ENCODE peak calls at places on chromosomes 3 and 15, in ten cellular contexts. M is hepatocyte; W is lower lobe of right lung; Y is right lobe of liver; B is AG04450; C is GM10248; O is CD4-positive, alpha-beta T cell; F is upper lobe of right lung; N is A549; U is HFFc6. J is an unnamed sample.

GRCh38 chr15:83379574-83379973 is 67.6 kb upstream of the SH3GL3 start:
- DNase-seq in M (no peak), W (no peak), Y (no peak), B (no peak), C (no peak), O (no peak), F (no peak), N (peak; percentile 70), U (peak; percentile 49), J (no peak)

GRCh38 chr15:43513550-43513949 is 3.9 kb upstream of the MAP1A start:
- DNase-seq in M (no peak), W (no peak), Y (no peak), B (no peak), C (no peak), O (no peak), F (no peak), N (no peak), U (peak; percentile 18), J (no peak)

GRCh38 chr3:50164056-50164455 is 8.9 kb downstream of the SEMA3F start:
- DNase-seq in M (peak; percentile 60), W (peak; percentile 77), Y (no peak), B (peak; percentile 76), C (no peak), O (no peak), F (peak; percentile 80), N (peak; percentile 69), U (peak; percentile 95), J (no peak)

GRCh38 chr3:102085431-102086226 is 236.3 kb downstream of the NFKBIZ start:
- DNase-seq in M (no peak), W (no peak), Y (no peak), B (no peak), C (no peak), O (no peak), F (no peak), N (no peak), U (peak; percentile 23), J (no peak)

GRCh38 chr3:53812434-53812833 is 33.8 kb downstream of the CHDH start:
- DNase-seq in M (no peak), W (no peak), Y (no peak), B (no peak), C (no peak), O (no peak), F (no peak), N (no peak), U (no peak), J (no peak)

GRCh38 chr3:42654331-42655201 is 1.1 kb downstream of the ZBTB47 start:
- DNase-seq in M (peak; percentile 87), W (no peak), Y (peak; percentile 62), B (no peak), C (peak; percentile 62), O (no peak), F (peak; percentile 82), N (peak; percentile 32), U (peak; percentile 22), J (peak; percentile 59)

GRCh38 chr15:66815322-66815721 is 113.3 kb downstream of the SMAD6 start:
- DNase-seq in M (no peak), W (no peak), Y (no peak), B (peak; percentile 57), C (no peak), O (no peak), F (no peak), N (no peak), U (peak; percentile 86), J (no peak)

GRCh38 chr3:171028025-171028778 is 1.7 kb upstream of the SLC2A2 start:
- DNase-seq in M (peak; percentile 59), W (peak; percentile 53), Y (peak; percentile 58), B (peak; percentile 79), C (no peak), O (no peak), F (peak; percentile 72), N (no peak), U (peak; percentile 94), J (peak; percentile 59)

GRCh38 chr3:142285057-142285666 is 59.8 kb upstream of the GK5 start:
- DNase-seq in M (peak; percentile 71), W (no peak), Y (no peak), B (no peak), C (no peak), O (no peak), F (no peak), N (no peak), U (no peak), J (no peak)

GRCh38 chr15:99454941-99455795 is 110.6 kb upstream of the MEF2A start:
- DNase-seq in M (peak; percentile 91), W (peak; percentile 89), Y (peak; percentile 73), B (peak; percentile 92), C (peak; percentile 11), O (no peak), F (peak; percentile 91), N (peak; percentile 19), U (peak; percentile 90), J (no peak)

GRCh38 chr15:92078270-92078669 is 224.8 kb downstream of the SLCO3A1 start:
- DNase-seq in M (no peak), W (no peak), Y (no peak), B (no peak), C (no peak), O (no peak), F (no peak), N (no peak), U (no peak), J (no peak)

GRCh38 chr3:71066849-71067261 is 516.7 kb downstream of the FOXP1 start:
- DNase-seq in M (no peak), W (no peak), Y (no peak), B (no peak), C (no peak), O (no peak), F (no peak), N (no peak), U (no peak), J (no peak)

GRCh38 chr15:74191798-74192197 is 10.8 kb downstream of the STRA6 start:
- DNase-seq in M (no peak), W (no peak), Y (no peak), B (no peak), C (no peak), O (no peak), F (no peak), N (no peak), U (no peak), J (no peak)

GRCh38 chr3:6861989-6862879 is 1.3 kb downstream of the GRM7 start:
- DNase-seq in M (peak; percentile 6), W (no peak), Y (no peak), B (no peak), C (peak; percentile 12), O (no peak), F (no peak), N (no peak), U (no peak), J (no peak)

GRCh38 chr15:74235962-74236361 is at the start of gene CCDC33:
- DNase-seq in M (no peak), W (peak; percentile 64), Y (no peak), B (no peak), C (peak; percentile 60), O (no peak), F (peak; percentile 78), N (no peak), U (no peak), J (no peak)

GRCh38 chr3:194275721-194276120 is 75.4 kb downstream of the CPN2 start:
- DNase-seq in M (no peak), W (peak; percentile 10), Y (no peak), B (no peak), C (peak; percentile 20), O (no peak), F (peak; percentile 9), N (no peak), U (no peak), J (no peak)

GRCh38 chr15:29740692-29741311 is 81.5 kb downstream of the TJP1 start:
- DNase-seq in M (no peak), W (no peak), Y (no peak), B (no peak), C (no peak), O (no peak), F (no peak), N (peak; percentile 61), U (no peak), J (no peak)
- TF ChIP-seq CTCF in M (peak; percentile 34), W (no peak), Y (peak; percentile 41), B (peak; percentile 11), C (peak; percentile 45), O (no peak), F (no peak), N (peak; percentile 83), U (peak; percentile 56), J (no peak)

GRCh38 chr15:78048410-78048946 is 29.0 kb downstream of the TBC1D2B start:
- DNase-seq in M (no peak), W (no peak), Y (no peak), B (no peak), C (no peak), O (no peak), F (no peak), N (no peak), U (no peak), J (no peak)
- TF ChIP-seq CTCF in M (no peak), W (no peak), Y (no peak), B (no peak), C (no peak), O (no peak), F (no peak), N (no peak), U (no peak), J (no peak)

GRCh38 chr3:153291052-153291689 is 129.1 kb downstream of the RAP2B start:
- DNase-seq in M (peak; percentile 23), W (no peak), Y (no peak), B (no peak), C (peak; percentile 24), O (no peak), F (no peak), N (peak; percentile 37), U (peak; percentile 29), J (no peak)

GRCh38 chr3:153287017-153287416 is 125.0 kb downstream of the RAP2B start:
- DNase-seq in M (no peak), W (no peak), Y (no peak), B (no peak), C (no peak), O (no peak), F (no peak), N (no peak), U (no peak), J (no peak)

GRCh38 chr3:153293222-153293621 is 131.2 kb downstream of the RAP2B start:
- DNase-seq in M (no peak), W (no peak), Y (no peak), B (no peak), C (no peak), O (no peak), F (no peak), N (no peak), U (peak; percentile 55), J (no peak)

GRCh38 chr3:153289334-153289808 is 127.3 kb downstream of the RAP2B start:
- DNase-seq in M (no peak), W (no peak), Y (no peak), B (no peak), C (no peak), O (no peak), F (no peak), N (peak; percentile 26), U (peak; percentile 45), J (no peak)

GRCh38 chr3:153290278-153291015 is 128.4 kb downstream of the RAP2B start:
- DNase-seq in M (no peak), W (no peak), Y (no peak), B (no peak), C (no peak), O (no peak), F (no peak), N (no peak), U (no peak), J (no peak)
- TF ChIP-seq CTCF in M (peak; percentile 40), W (peak; percentile 38), Y (peak; percentile 31), B (peak; percentile 42), C (peak; percentile 24), O (peak; percentile 63), F (peak; percentile 29), N (peak; percentile 26), U (peak; percentile 65), J (no peak)

GRCh38 chr3:139916271-139916670 is 18.7 kb upstream of the CLSTN2 start:
- DNase-seq in M (no peak), W (no peak), Y (no peak), B (no peak), C (no peak), O (no peak), F (no peak), N (no peak), U (no peak), J (no peak)

GRCh38 chr3:139917226-139917785 is 17.7 kb upstream of the CLSTN2 start:
- DNase-seq in M (no peak), W (no peak), Y (no peak), B (no peak), C (no peak), O (no peak), F (no peak), N (no peak), U (no peak), J (no peak)
- TF ChIP-seq CTCF in M (no peak), W (no peak), Y (no peak), B (no peak), C (no peak), O (no peak), F (no peak), N (no peak), U (no peak), J (no peak)